ENCODE peak calls at places on chromosomes 7 and 10, in six cellular contexts. J, H, P, O, L and C are unnamed samples. For H4K20me1, the result is how much of the 10 kb centered on the place peaks cover.

GRCh38 chr10:110682348-110682747 is 38.2 kb downstream of the RBM20 start:
- DNase-seq in H (no peak), O (no peak), L (no peak), J (no peak), P (no peak), C (no peak)

GRCh38 chr10:10788761-10789160 is 228.9 kb upstream of the CELF2 start:
- DNase-seq in P (no peak), O (no peak), L (no peak), H (peak), J (no peak), C (no peak)

GRCh38 chr7:137488038-137488437 is 144.5 kb upstream of the PTN start:
- DNase-seq in L (peak), H (peak), P (no peak), O (no peak), J (no peak), C (no peak)

GRCh38 chr10:118754132-118754555 is 626 bp downstream of the CACUL1 start:
- DNase-seq in O (peak), L (no peak), J (peak), P (peak), H (peak), C (peak)

GRCh38 chr7:7808156-7808555 is 89.7 kb upstream of the RPA3 start:
- DNase-seq in H (peak), P (no peak), O (no peak), L (peak), J (no peak), C (no peak)

GRCh38 chr7:113084499-113085172 is 2.0 kb downstream of the GPR85 start:
- DNase-seq in H (no peak), L (no peak), O (no peak), P (no peak), J (no peak), C (no peak)

GRCh38 chr10:102394801-102395676 is 466 bp upstream of the NFKB2 start:
- DNase-seq in P (peak), H (peak), L (peak), O (peak), J (peak), C (peak)

GRCh38 chr10:49505076-49505475 is 33.8 kb downstream of the ERCC6 start:
- DNase-seq in P (no peak), J (no peak), L (no peak), H (no peak), O (no peak), C (no peak)

GRCh38 chr10:50550291-50550839 is 73.4 kb downstream of the SGMS1 start:
- DNase-seq in O (no peak), J (no peak), H (no peak), P (no peak), L (peak), C (no peak)

GRCh38 chr10:104657458-104657857 is 16.4 kb downstream of the SORCS3 start:
- DNase-seq in J (no peak), L (no peak), P (no peak), O (no peak), H (peak), C (no peak)

GRCh38 chr7:1423266-1423811 is 35.9 kb downstream of the MICALL2 start:
- DNase-seq in J (no peak), P (no peak), H (no peak), L (no peak), O (no peak), C (no peak)

GRCh38 chr10:22339761-22340361 is 5.4 kb upstream of the SPAG6 start:
- DNase-seq in J (no peak), H (no peak), P (no peak), O (no peak), L (no peak), C (no peak)

GRCh38 chr10:28429573-28430216 is 103.2 kb upstream of the WAC start:
- DNase-seq in O (peak), P (no peak), J (no peak), H (no peak), L (peak), C (no peak)

GRCh38 chr7:3336042-3336665 is 35.1 kb downstream of the SDK1 start:
- DNase-seq in P (no peak), L (no peak), O (no peak), J (no peak), H (no peak), C (no peak)

GRCh38 chr10:65544756-65545155 is 1381.1 kb upstream of the LRRTM3 start:
- DNase-seq in H (no peak), L (no peak), O (no peak), P (no peak), J (no peak), C (no peak)

GRCh38 chr10:13690281-13690825 is 103.6 kb downstream of the PRPF18 start:
- DNase-seq in O (no peak), J (no peak), L (no peak), P (peak), H (no peak), C (no peak)

GRCh38 chr10:96675846-96676245 is 44.5 kb downstream of the PIK3AP1 start:
- DNase-seq in H (no peak), P (no peak), J (no peak), O (no peak), L (no peak), C (no peak)
- H4K20me1 ChIP-seq in H (under half), P (under half), J (under half), O (under half), L (under half), C (under half)

DNA sequence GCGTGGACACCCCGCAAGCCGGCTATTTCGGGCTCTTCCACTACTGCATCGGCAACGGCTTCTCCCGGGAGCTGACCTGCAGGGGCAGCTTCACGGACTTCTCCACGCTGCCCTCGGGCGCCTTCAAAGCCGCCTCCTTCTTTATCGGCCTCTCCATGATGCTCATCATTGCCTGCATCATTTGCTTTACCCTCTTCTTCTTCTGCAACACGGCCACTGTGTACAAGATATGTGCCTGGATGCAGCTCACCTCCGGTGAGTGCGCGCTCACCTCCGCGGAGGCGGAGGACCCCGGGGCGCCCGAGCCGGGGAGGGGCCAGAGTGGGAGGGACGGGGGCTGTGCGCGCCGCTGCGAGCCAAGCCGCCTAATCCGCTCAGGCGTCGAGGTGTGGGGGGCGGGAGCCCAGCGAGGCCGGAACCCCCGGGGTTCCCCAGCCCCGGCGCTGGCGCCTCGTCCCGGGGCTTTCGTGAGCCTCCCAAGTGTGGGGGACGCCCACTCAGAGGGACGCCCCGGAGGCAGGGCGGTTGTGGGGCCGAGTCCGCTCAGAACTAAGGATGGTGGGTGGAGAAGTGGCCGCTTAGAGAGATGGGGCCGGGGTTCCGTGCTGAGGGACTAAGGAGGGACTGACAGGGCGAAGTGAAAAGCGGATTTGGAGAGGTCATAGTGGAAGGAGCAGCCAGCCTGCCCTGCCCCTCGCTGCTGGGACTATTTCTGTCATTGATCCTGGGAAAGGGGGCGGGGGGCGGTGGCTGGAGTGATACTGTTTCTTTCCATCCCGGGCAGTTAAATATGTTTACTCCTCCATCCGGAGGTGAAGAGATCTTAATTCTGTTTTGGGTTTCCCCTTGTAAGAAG is 795 bp downstream of the LHFPL3 start:
- DNase-seq in J (no peak), H (peak), O (no peak), P (no peak), L (no peak), C (no peak)
- H4K20me1 ChIP-seq in J (under half), H (under half), O (under half), P (under half), L (under half), C (under half)

DNA sequence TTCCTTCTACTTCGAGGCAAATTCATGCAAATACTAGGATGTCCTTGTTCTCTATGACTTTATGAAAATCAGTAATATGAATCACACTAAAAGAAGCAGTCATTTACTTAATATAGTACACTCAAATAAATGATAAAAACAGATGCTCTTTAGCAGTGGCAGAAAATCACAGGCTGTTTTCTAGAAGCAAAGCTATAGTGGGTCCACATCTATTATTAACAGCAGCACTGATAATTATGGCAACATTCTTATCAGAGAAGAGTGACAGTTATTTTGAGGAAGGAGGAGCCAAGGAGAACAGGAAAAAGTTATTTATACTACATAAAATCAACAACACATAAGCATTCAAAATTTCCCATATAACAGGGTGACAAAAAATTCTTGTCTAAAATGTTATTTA is 16.5 kb downstream of the KIF5B start:
- DNase-seq in O (no peak), P (no peak), J (no peak), H (no peak), L (no peak), C (no peak)
- H4K20me1 ChIP-seq in O (half or more), P (under half), J (under half), H (under half), L (half or more), C (under half)

GRCh38 chr7:148733496-148733895 is 34.8 kb downstream of the CUL1 start:
- DNase-seq in O (no peak), L (no peak), J (no peak), P (no peak), H (no peak), C (no peak)

GRCh38 chr7:148732862-148733261 is 34.2 kb downstream of the CUL1 start:
- DNase-seq in O (no peak), P (no peak), L (no peak), H (no peak), J (no peak), C (no peak)

GRCh38 chr7:148727501-148728278 is 29.0 kb downstream of the CUL1 start:
- DNase-seq in L (no peak), P (no peak), J (peak), H (no peak), O (no peak), C (no peak)

GRCh38 chr7:148726385-148726784 is 27.7 kb downstream of the CUL1 start:
- DNase-seq in P (no peak), H (no peak), O (no peak), L (no peak), J (no peak), C (no peak)

DNA sequence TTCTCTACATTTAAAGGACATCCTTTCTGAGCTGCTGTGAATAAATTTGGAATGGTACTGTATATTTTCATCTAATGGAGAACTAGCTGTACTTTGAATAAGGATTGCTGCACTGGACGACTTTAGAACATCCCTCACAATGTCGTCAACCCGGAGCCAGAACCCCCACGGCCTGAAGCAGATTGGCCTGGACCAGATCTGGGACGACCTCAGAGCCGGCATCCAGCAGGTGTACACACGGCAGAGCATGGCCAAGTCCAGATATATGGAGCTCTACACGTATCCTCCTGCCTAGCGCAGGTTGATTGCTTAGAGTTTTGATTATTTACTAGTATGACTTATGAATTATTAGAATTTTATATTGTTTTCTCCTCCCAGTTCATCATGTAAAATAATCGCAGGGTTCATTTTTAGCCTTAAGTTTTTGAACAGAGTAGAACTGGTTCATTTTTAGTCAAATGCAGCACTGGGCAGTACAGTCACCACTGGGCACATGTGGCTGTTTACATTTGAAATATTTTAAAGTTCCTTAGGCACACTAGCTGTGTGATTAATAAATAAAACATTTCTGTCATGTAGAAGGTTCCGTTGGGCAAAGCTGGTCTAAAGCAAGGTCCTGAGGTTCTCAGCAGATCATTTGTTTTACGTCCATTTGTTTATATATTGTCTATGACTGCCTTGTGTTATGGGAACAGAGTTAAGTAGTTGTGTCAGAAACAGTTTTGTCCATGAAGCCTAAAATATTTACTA is 31.5 kb downstream of the CUL1 start:
- DNase-seq in O (no peak), H (peak), J (no peak), L (peak), P (no peak), C (no peak)
- H4K20me1 ChIP-seq in O (under half), H (under half), J (under half), L (half or more), P (half or more), C (under half)

GRCh38 chr10:79128923-79129305 is 60.1 kb downstream of the ZMIZ1 start:
- DNase-seq in J (no peak), O (no peak), P (no peak), H (no peak), L (no peak), C (no peak)
- H4K20me1 ChIP-seq in J (under half), O (under half), P (under half), H (under half), L (half or more), C (under half)

DNA sequence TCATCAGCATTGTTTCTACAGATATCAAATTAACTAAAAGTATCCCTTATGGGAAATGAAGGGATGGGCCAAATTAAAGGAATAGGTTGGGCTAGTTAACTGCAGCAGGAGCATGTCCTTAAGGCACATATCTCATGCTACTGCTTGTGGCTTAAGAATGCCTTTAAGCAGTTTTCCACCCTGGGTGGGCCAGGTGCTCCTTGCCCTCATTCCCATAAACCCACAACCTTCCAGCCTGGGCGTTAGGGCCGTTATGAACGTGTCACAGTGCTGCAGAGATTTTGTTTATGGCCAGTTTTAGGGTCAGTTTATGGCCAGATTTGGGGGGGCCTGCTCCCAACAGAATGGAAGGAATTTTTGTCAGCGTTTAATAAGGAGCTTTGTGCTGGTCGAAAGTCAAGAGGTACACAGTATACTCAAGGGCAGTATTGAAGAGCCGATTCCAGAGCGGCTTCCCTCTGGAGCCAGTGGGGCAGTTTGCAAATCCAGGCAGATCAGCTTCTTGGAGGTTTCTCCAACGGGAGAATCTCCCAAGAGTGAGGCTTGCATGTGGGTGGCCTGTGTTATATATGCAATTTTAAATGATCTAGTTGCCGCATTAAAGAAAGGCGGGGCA is 7.7 kb downstream of the PFKP start:
- DNase-seq in H (no peak), J (no peak), L (no peak), O (no peak), P (no peak), C (no peak)
- H4K20me1 ChIP-seq in H (under half), J (under half), L (half or more), O (half or more), P (under half), C (under half)

GRCh38 chr7:99563650-99564049 is 5.2 kb downstream of the ZNF655 start:
- DNase-seq in O (no peak), P (peak), J (no peak), L (peak), H (peak), C (no peak)
- H4K20me1 ChIP-seq in O (under half), P (under half), J (under half), L (under half), H (under half), C (under half)

DNA sequence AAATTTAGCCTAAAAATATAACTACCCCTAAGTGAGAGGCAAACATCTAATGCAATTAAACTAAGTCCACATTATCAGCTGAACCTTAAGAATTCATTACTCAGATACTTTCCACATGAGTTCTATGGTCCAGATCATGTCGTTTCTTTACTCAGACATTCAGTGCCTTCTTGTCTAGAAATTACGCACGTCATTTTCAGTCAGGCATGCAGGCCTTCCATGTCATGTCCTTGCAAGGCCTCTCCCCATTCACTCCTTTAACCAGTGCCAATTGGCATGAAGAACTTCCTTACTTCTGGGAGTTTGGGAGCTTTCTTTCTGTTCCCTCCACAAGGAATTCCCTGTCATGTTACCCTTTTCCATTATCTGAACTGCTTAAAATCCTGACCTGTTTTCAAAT is 118.8 kb downstream of the NRP1 start:
- DNase-seq in H (peak), J (no peak), O (no peak), L (no peak), P (no peak), C (no peak)
- H4K20me1 ChIP-seq in H (under half), J (under half), O (under half), L (under half), P (under half), C (under half)

GRCh38 chr10:80202934-80203834 is 2.2 kb downstream of the ANXA11 start:
- DNase-seq in H (peak), L (peak), P (peak), J (peak), O (peak), C (no peak)

GRCh38 chr10:80200687-80201086 is 4.7 kb downstream of the ANXA11 start:
- DNase-seq in J (no peak), P (no peak), L (no peak), H (no peak), O (no peak), C (no peak)

GRCh38 chr10:80199828-80200227 is 5.5 kb downstream of the ANXA11 start:
- DNase-seq in H (peak), P (peak), O (no peak), L (peak), J (no peak), C (no peak)

GRCh38 chr10:80200259-80200658 is 5.1 kb downstream of the ANXA11 start:
- DNase-seq in L (no peak), O (no peak), H (no peak), J (no peak), P (no peak), C (no peak)

DNA sequence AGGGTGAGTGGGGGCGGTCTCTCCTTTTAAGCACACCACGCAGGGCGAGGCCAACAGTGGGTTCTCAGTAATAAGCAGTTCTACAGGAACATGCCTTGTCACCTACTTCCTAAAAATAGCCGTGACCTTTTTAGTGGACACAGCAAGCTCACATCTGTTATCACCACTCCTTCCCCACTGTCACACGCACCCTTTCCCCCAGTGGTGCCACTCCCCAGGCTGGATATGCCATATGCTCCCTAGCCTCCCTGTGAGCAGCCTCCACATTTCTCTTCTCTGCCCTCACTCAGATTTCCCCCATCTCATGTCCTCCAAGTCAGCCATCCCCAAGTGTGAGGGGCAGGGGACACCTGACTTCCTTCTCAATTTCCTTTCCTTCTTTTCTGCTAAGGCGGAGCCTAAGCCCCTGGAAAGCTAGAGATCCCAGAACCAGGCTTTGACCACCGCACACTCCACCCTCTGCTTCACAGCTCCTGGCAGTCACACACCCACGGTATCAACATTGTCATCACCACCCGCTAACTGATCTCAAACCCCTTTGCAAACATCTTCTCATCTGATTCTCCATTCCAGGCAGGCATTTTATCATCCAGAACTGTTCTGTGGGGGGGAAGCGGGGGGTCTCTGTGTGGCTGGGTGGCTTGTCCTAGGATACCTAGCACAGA is 3.6 kb downstream of the ANXA11 start:
- DNase-seq in L (no peak), H (no peak), O (no peak), J (no peak), P (no peak), C (no peak)
- H4K20me1 ChIP-seq in L (half or more), H (under half), O (under half), J (under half), P (half or more), C (under half)